ENCODE peak calls at places on chromosomes 3 and 15, in seven cellular contexts. Y is K562, J is H1, L is SK-N-SH, W is HepG2, K is GM12878, Q is GM12892. O is an unnamed sample.

GRCh38 chr3:9352917-9353823 is 9.7 kb upstream of the THUMPD3 start:
- DNase-seq in L (peak), K (peak), Q (no peak), Y (peak), J (peak), W (peak), O (peak)

GRCh38 chr3:56980798-56981390 is 79.6 kb upstream of the SPATA12 start:
- DNase-seq in L (no peak), W (no peak), Q (no peak), Y (no peak), J (no peak), K (no peak), O (no peak)

GRCh38 chr3:29746163-29746562 is 465.3 kb downstream of the RBMS3 start:
- DNase-seq in Q (no peak), W (no peak), K (no peak), J (no peak), Y (no peak), L (no peak), O (no peak)

GRCh38 chr15:90701048-90701447 is 16.1 kb upstream of the BLM start:
- DNase-seq in J (no peak), Q (no peak), Y (no peak), L (no peak), W (no peak), K (no peak), O (no peak)

GRCh38 chr15:69305204-69305931 is 6.7 kb downstream of the PAQR5 start:
- DNase-seq in Q (no peak), W (peak), L (no peak), Y (peak), K (no peak), J (no peak), O (no peak)

GRCh38 chr3:118949113-118949760 is 85.4 kb downstream of the IGSF11 start:
- DNase-seq in J (no peak), Q (no peak), L (no peak), W (no peak), Y (no peak), K (no peak), O (no peak)

GRCh38 chr3:133845127-133845526 is 39.5 kb downstream of the SRPRB start:
- DNase-seq in K (no peak), L (no peak), Q (no peak), J (no peak), W (no peak), Y (no peak), O (no peak)

GRCh38 chr3:101070260-101071121 is 77.3 kb upstream of the ABI3BP start:
- DNase-seq in Q (peak), J (peak), L (peak), Y (peak), K (peak), W (peak), O (peak)

GRCh38 chr15:68731318-68731897 is 89.3 kb downstream of the ANP32A start:
- DNase-seq in W (no peak), J (no peak), L (no peak), Y (no peak), K (no peak), Q (no peak), O (no peak)

GRCh38 chr3:53498993-53499641 is 4.7 kb downstream of the CACNA1D start:
- DNase-seq in K (no peak), Q (no peak), L (no peak), J (no peak), W (peak), Y (peak), O (no peak)

GRCh38 chr15:64909546-64909945 is 2.2 kb upstream of the ANKDD1A start:
- DNase-seq in Y (no peak), W (no peak), J (no peak), L (no peak), Q (no peak), K (no peak), O (no peak)

GRCh38 chr15:64912926-64913325 is 1.2 kb downstream of the ANKDD1A start:
- DNase-seq in W (no peak), Q (no peak), J (no peak), L (peak), Y (no peak), K (no peak), O (no peak)

GRCh38 chr15:64912379-64912778 is 677 bp downstream of the ANKDD1A start:
- DNase-seq in J (no peak), K (no peak), Y (no peak), L (peak), W (no peak), Q (no peak), O (no peak)

GRCh38 chr15:64907991-64908390 is 3.7 kb upstream of the ANKDD1A start:
- DNase-seq in J (no peak), Y (no peak), L (no peak), Q (no peak), W (no peak), K (no peak), O (no peak)

DNA sequence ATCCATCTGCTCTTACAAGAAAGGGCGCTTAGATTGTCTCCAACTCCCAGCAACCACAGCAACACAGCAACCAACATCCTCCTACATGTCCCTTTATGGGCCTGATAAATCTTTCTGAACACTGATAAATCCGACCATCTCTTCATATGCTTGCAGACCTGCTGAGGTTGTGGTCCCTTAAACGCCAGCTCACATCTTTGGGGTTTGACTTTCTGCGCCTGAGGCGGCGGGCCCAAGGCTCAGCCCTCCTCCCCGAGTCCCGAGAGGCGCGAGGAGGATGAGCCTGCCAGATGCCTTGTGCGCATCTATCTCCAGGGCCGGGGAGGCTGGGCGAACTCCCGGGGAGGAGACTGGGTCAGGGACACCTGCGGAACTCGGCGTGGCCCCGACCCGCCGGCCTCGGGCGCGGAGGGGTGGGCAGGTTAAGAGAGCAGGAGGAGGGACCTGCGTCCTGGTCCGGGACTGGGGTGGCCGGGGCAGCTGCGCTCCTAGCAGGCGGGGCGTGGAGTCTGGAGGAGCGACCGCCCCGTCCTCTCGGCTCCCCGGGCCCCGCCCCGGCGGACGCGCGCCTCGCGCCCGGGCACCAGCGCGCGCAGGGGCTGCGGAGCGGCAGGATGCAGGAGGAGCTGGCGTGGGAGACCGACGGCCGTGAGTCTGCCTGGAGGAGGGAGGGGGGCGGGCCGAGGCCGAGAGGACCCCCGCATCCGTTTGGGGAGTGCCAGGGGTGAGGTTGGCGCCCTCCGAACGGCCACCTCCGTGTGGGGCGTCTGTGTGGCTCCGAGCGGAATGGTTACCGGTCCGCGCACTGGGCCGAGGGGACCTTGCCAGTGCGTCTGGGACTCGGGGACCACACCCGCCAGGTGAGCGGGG is at the start of gene ANKDD1A:
- DNase-seq in J (peak), K (no peak), L (peak), W (no peak), Q (peak), Y (no peak), O (peak)
- TF ChIP-seq TAF1 in J (no peak), K (no peak), L (no peak), W (no peak), Q (no peak), Y (no peak), O (no peak)

GRCh38 chr15:60784855-60785254 is 305.9 kb upstream of the ICE2 start:
- DNase-seq in K (no peak), L (peak), J (no peak), W (no peak), Q (no peak), Y (no peak), O (no peak)

GRCh38 chr15:60788514-60789091 is 309.7 kb upstream of the ICE2 start:
- DNase-seq in J (no peak), Y (no peak), Q (no peak), L (no peak), W (no peak), K (no peak), O (no peak)

GRCh38 chr15:60791216-60791615 is 312.3 kb upstream of the ICE2 start:
- DNase-seq in Q (no peak), K (no peak), L (no peak), Y (no peak), J (no peak), W (no peak), O (no peak)

GRCh38 chr15:60790641-60791040 is 311.7 kb upstream of the ICE2 start:
- DNase-seq in W (no peak), J (no peak), Y (no peak), K (no peak), Q (no peak), L (no peak), O (no peak)

DNA sequence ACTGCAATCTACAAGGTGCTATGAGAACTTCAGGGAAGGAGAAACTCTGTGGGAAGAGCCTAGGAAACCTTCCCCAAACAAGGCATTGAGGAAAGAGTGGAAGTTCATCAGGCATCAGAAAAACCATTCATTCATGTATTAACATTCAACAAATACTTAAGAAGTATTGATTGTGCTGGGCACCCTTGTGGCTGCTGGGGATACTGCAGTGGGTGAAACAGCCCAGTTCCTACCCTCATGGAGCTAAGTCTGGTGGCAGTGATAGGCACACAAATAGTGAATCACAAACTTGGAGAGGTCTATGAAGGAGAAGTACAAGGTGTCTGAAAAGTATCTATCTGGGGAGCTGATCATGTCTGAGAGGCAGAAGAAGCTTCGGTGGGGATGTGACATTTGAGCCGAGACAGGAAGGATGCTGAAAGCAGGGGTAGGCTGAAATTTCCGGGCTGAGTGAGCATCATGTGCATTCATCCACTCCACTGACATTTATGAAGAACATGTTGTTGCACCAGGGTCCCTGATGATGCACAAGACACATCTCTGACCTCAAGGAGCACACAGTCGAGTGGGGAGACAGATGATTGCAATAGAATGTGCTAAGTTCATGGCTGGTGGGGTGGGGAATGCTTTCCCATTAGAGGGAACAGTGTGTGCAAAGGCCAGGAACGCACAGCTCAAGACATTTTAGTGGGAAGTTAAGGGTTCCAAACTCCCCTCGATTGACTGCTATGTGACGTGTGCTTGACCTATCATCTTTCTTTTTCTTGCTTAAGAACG is 309.0 kb upstream of the ICE2 start:
- DNase-seq in K (no peak), Q (peak), L (no peak), J (no peak), Y (no peak), W (no peak), O (no peak)
- TF ChIP-seq TAF1 in K (no peak), Q (no peak), L (no peak), J (no peak), Y (no peak), W (no peak), O (no peak)

GRCh38 chr3:14869877-14870563 is 51.3 kb downstream of the FGD5 start:
- DNase-seq in Y (no peak), J (no peak), W (no peak), Q (no peak), K (no peak), L (no peak), O (no peak)

GRCh38 chr3:14870564-14871060 is 51.9 kb downstream of the FGD5 start:
- DNase-seq in Q (no peak), J (no peak), K (no peak), W (no peak), Y (no peak), L (no peak), O (no peak)

GRCh38 chr3:14875411-14876175 is 56.8 kb downstream of the FGD5 start:
- DNase-seq in J (no peak), K (no peak), Q (no peak), W (no peak), L (no peak), Y (no peak), O (no peak)

GRCh38 chr3:14867936-14868570 is 49.3 kb downstream of the FGD5 start:
- DNase-seq in Q (no peak), L (no peak), J (no peak), W (no peak), K (no peak), Y (no peak), O (no peak)

GRCh38 chr3:14871456-14872200 is 52.9 kb downstream of the FGD5 start:
- DNase-seq in W (no peak), Q (no peak), L (no peak), Y (no peak), K (no peak), J (no peak), O (no peak)
- TF ChIP-seq TAF1 in W (no peak), Q (no peak), L (no peak), Y (no peak), K (no peak), J (no peak), O (no peak)

GRCh38 chr3:111758642-111759041 is 100.4 kb upstream of the PHLDB2 start:
- DNase-seq in Q (no peak), J (no peak), K (no peak), Y (no peak), W (no peak), L (no peak), O (no peak)

GRCh38 chr3:111763101-111763500 is 96.0 kb upstream of the PHLDB2 start:
- DNase-seq in J (no peak), Q (no peak), L (no peak), W (no peak), Y (no peak), K (no peak), O (no peak)

GRCh38 chr3:111762535-111762934 is 96.5 kb upstream of the PHLDB2 start:
- DNase-seq in W (no peak), L (no peak), Q (no peak), Y (no peak), J (no peak), K (no peak), O (no peak)

GRCh38 chr3:111763968-111764367 is 95.1 kb upstream of the PHLDB2 start:
- DNase-seq in W (no peak), Q (no peak), L (no peak), K (no peak), J (no peak), Y (no peak), O (no peak)

DNA sequence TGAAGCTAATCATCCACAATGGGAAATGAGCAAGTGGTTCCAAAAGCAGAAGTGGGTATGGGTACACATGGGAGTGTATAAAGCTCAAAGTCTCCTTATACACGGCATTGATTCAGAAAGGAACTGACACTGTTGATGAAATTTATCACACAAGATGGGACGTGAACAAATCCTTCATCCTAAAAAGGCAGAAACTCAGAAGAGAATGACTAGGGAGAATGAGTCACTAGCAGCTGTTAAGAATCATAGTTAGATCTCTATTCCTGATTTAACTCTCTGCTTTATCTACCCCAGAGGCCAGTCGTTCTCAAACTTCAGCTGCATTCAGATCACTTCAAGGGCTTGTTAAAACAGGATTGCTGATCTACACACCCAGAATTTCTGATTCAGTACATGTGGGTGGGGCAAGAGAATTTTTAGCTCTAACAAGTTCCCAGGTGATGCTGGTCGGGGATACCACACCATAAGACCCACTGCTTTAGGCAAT is 97.7 kb upstream of the PHLDB2 start:
- DNase-seq in K (no peak), Y (no peak), L (peak), Q (no peak), J (no peak), W (no peak), O (no peak)
- TF ChIP-seq TAF1 in K (no peak), Y (no peak), L (peak), Q (no peak), J (no peak), W (no peak), O (no peak)

GRCh38 chr15:40694706-40695468 is at the start of gene RAD51:
- DNase-seq in K (peak), L (peak), J (peak), Q (peak), W (peak), Y (peak), O (peak)

GRCh38 chr15:40696228-40696627 is 1.3 kb downstream of the RAD51 start:
- DNase-seq in W (no peak), Q (no peak), J (no peak), K (no peak), Y (no peak), L (no peak), O (no peak)

GRCh38 chr15:40693904-40694705 is 869 bp upstream of the RAD51 start:
- DNase-seq in Q (peak), J (no peak), W (peak), Y (no peak), L (no peak), K (peak), O (no peak)

GRCh38 chr15:40697916-40698315 is 2.9 kb downstream of the RAD51 start:
- DNase-seq in L (no peak), Q (no peak), W (no peak), Y (no peak), J (no peak), K (no peak), O (no peak)

GRCh38 chr15:40695469-40695910 is 516 bp downstream of the RAD51 start:
- DNase-seq in L (no peak), Y (peak), K (no peak), Q (no peak), W (peak), J (no peak), O (no peak)
- TF ChIP-seq TAF1 in L (no peak), Y (no peak), K (no peak), Q (no peak), W (no peak), J (no peak), O (no peak)

DNA sequence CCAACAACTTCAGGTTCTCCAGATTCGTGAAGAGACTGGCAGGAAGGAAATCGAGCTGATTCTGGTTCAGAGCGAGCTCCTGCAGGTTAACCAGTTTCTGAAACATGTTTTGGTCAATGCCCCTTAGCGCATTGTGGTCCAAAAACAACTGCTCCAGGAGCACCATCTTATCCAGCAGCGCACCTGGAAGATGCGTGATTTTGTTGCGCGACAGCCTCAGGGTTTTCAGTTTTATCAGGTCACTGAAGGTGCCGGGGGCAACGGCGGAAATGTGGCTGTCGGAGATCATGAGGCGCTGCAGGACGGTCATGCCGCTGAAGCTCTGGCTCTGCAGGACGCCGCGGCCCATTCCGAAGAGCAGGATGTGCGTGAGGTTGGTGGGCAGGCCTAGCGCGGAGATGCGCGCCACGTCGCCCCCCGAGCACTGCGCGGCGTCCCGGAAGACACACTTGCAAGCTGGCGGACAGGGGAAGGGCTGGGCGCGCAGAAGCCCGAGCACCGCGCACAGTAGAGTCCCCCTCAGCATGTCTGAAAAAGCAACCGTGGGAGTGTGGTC is 1.2 kb downstream of the GP5 start:
- DNase-seq in L (no peak), Q (no peak), K (no peak), W (no peak), Y (no peak), J (no peak), O (no peak)
- TF ChIP-seq TAF1 in L (no peak), Q (no peak), K (no peak), W (no peak), Y (no peak), J (no peak), O (no peak)

DNA sequence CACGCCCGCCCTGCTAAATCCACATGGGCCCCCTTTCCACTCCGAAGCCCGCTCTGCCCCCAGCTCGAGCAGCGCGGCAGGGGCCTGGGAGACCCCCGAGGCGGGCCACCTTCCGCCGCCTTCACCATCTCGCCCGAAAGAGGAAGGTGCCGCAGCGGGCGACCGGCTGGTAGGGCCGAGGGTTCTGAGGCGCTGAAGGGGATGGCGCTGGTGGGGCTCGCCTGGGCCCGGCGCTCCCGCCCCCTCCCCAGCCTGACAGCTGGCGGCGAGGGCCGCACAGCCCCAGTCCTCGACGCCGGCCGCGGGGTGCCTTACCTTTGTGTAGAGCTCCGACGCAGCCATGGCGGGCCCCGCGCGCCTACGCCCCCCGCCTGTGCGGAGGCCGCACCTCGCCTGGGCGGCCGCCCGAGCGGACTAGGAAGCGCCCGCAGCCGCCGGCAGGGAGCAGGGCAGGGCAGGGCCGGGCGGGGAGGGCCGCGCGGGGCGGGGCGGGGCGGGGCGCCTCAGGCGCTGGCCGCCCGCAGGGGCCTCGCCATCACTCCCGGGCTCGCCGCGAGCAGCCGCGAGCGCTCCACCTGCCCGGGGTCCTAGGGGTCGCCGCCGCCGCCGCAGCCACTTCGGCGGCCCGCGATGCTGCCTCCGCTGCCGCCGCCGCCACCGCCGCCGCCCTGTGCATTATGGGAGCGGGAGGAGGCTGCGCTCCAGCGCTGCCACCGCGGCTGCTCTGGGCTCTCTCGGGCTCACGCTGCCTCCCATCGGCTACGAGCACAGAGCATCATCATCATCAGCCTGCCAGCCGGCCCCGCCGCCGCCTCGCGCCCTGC is at the start of gene MYO5A:
- DNase-seq in K (no peak), J (peak), Q (peak), L (peak), W (peak), Y (peak), O (peak)
- TF ChIP-seq TAF1 in K (no peak), J (peak), Q (no peak), L (no peak), W (no peak), Y (no peak), O (no peak)